ENCODE peak calls at places on chromosomes 2 and 18, in four cellular contexts. V is AG04449, N is stomach, D is IMR-90. H is an unnamed sample.

GRCh38 chr2:35871672-35872071 is 483.9 kb upstream of the CRIM1 start:
- DNase-seq in V (no peak), N (no peak), D (no peak), H (no peak)

GRCh38 chr2:6909431-6910385 is 7.5 kb upstream of the RNF144A start:
- DNase-seq in V (no peak), N (no peak), D (no peak), H (no peak)

GRCh38 chr2:108594982-108595464 is 60.8 kb downstream of the LIMS1 start:
- DNase-seq in V (peak), N (no peak), D (peak), H (no peak)

GRCh38 chr2:199019898-199020507 is 437.7 kb downstream of the SATB2 start:
- DNase-seq in V (no peak), N (no peak), D (peak), H (peak)

GRCh38 chr18:39406941-39407340 is 1841.3 kb upstream of the CELF4 start:
- DNase-seq in V (no peak), N (no peak), D (no peak), H (no peak)

GRCh38 chr2:23541453-23542334 is 156.7 kb downstream of the KLHL29 start:
- DNase-seq in V (no peak), N (no peak), D (no peak), H (no peak)

GRCh38 chr2:129891341-129892320 is 87.8 kb upstream of the RAB6C start:
- DNase-seq in V (no peak), N (peak), D (no peak), H (no peak)

GRCh38 chr2:42061839-42062238 is 14.0 kb downstream of the PKDCC start:
- DNase-seq in V (no peak), N (no peak), D (no peak), H (no peak)

GRCh38 chr2:45591073-45591472 is 20.0 kb downstream of the SRBD1 start:
- DNase-seq in V (no peak), N (no peak), D (peak), H (no peak)

GRCh38 chr2:84732897-84733778 is 147.7 kb downstream of the TRABD2A start:
- DNase-seq in V (no peak), N (no peak), D (no peak), H (no peak)

GRCh38 chr2:235026137-235026536 is 74.3 kb downstream of the SH3BP4 start:
- DNase-seq in V (peak), N (peak), D (peak), H (peak)

GRCh38 chr18:36568487-36568886 is 260.3 kb downstream of the TPGS2 start:
- DNase-seq in V (no peak), N (no peak), D (no peak), H (no peak)

GRCh38 chr2:48633143-48633542 is 15.5 kb downstream of the GTF2A1L start:
- DNase-seq in V (no peak), N (no peak), D (peak), H (no peak)

GRCh38 chr2:128282246-128282975 is 36.3 kb downstream of the HS6ST1 start:
- DNase-seq in V (no peak), N (no peak), D (no peak), H (no peak)

GRCh38 chr18:73365018-73365417 is 497.2 kb upstream of the NETO1 start:
- DNase-seq in V (no peak), N (no peak), D (peak), H (peak)

GRCh38 chr2:240296611-240297552 is 138.6 kb upstream of the GPC1 start:
- DNase-seq in V (no peak), N (peak), D (no peak), H (no peak)

GRCh38 chr2:98473995-98474780 is 29.5 kb downstream of the INPP4A start:
- DNase-seq in V (no peak), N (peak), D (no peak), H (no peak)

GRCh38 chr2:228657807-228658402 is 476.4 kb upstream of the SPHKAP start:
- DNase-seq in V (no peak), N (no peak), D (peak), H (peak)
- TF ChIP-seq CTCF in V (peak), N (peak), D (peak), H (peak)

GRCh38 chr2:238947920-238948710 is 100.2 kb downstream of the TWIST2 start:
- DNase-seq in V (no peak), N (peak), D (peak), H (peak)

GRCh38 chr2:238947243-238947760 is 99.4 kb downstream of the TWIST2 start:
- DNase-seq in V (no peak), N (peak), D (no peak), H (no peak)

GRCh38 chr2:238942941-238943715 is 95.2 kb downstream of the TWIST2 start:
- DNase-seq in V (no peak), N (peak), D (peak), H (no peak)

GRCh38 chr2:238946586-238947242 is 98.8 kb downstream of the TWIST2 start:
- DNase-seq in V (no peak), N (peak), D (no peak), H (no peak)

DNA sequence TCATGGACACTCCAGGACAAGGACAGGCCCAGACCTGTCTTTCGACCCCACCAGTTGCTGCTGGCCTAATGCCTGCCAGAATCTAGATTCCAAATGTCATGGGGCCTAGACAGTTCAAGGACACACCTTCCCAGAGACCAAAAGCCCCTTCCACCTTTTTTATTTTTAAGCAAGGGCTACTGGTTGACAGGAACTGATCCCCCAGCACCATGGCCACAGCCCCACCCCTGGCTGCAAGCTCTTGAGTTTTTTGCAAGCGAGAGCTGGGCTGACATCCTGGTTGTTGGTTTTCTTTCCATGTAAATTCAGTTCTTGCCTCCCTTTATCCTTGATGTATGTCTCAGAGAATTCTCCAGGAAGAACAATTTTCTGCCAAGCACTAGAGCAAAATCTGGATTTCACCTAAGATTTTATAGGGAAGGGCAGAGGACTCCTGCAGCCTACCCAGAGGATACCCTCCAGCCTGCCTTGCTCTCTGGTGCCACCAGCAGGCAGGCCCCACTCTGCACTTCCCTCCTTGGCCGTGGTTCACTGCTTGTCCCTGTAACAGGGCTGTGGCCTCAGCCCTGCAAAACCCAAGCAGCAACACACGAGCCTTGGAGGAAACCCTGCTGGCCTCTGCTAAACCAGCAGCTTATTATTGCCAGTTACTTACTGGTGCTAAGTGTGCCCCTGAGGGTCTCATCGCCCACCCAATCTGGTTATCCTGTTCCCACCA is 97.7 kb downstream of the TWIST2 start:
- DNase-seq in V (no peak), N (peak), D (peak), H (no peak)
- TF ChIP-seq CTCF in V (peak), N (peak), D (peak), H (peak)

DNA sequence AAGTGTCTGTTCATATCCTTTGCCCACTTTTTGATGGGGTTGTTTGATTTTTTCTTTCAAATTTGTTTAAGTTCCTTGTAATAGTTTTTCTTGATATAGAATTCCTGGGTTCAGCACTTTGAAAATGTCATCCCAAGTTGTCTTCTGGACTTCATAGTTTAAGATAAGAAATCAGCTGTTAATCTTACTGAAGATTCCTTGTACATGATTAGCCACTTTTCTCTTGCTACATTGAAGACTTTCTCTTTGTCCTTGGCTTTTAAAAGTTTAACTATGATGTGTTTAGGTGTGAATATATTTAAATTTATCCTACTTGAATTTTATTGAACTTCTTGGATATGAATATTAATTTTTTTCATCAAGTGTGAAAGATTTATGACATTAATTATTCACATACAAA is 387.2 kb upstream of the CWC22 start:
- DNase-seq in V (no peak), N (no peak), D (no peak), H (no peak)
- TF ChIP-seq CTCF in V (no peak), N (no peak), D (no peak), H (no peak)

DNA sequence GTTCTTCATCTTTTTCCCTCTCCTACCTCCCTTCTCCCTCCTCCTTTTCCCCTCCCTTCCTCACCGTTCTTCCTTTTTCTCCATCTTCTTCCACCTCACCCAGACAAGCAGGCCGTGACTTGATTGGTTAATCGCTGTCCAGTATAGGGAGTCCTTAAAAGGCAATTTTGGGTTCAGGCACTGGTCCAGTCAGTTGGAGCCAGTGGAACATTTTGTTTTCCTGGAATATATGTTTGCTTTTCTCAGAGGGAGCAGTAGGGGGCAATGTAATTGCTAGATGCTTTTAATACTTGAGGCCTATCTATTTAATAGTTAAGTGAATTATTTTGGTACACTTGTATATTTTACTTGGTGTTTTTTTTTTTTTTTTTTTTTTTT is 15.0 kb downstream of the ELAC1 start:
- DNase-seq in V (no peak), N (no peak), D (peak), H (no peak)
- TF ChIP-seq CTCF in V (no peak), N (no peak), D (peak), H (peak)

GRCh38 chr2:238260879-238261278 is 21.0 kb upstream of the HES6 start:
- DNase-seq in V (no peak), N (no peak), D (no peak), H (no peak)

GRCh38 chr2:238257786-238258700 is 18.2 kb upstream of the HES6 start:
- DNase-seq in V (no peak), N (no peak), D (no peak), H (no peak)

GRCh38 chr2:238261718-238262375 is 22.0 kb upstream of the HES6 start:
- DNase-seq in V (no peak), N (no peak), D (no peak), H (no peak)

GRCh38 chr2:238256594-238257104 is 16.8 kb upstream of the HES6 start:
- DNase-seq in V (no peak), N (peak), D (peak), H (no peak)

DNA sequence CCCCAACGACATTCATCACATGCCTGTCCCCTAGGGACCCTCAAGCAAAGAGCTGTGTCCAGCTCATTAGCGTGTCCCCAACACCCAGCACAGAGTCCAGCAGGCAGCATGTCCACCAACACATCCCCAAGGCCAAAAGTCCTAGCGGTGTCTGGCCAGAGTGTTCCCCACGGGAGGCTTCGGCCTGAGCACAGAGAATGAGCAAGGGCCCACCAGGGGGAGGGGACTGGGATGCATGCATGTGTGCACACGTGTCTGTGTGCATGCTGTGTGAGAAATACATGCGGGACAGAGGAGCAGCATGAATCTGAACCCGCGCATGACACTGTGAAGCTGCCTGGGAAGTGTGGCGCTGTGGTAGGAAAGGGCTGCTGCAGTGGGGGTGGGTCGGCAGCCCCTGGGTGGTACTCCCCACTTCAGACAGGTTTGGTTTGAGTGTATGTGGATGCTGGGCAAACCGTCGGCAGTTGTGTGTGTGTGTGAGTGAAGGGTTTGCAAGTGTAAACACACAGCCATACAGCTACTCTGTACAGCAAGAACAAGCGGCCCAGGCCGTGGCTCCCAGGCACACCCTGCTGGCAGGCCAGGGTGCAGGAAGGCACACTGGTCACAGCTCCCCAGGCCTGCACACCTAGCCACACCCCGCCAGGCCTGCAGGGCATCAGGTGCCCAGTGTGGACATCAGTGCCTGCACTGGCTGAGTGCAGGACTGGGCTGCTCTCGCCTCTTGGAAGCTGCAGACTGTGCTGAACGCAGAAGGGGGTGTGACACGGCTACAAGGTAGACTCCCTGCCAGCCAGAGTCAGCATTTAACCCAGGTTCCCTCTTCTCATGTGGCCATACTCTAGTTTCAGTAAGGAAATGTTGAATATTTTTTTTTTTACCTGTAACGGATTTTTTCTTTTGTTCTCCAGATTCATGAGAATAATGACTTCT is 19.5 kb upstream of the HES6 start:
- DNase-seq in V (no peak), N (peak), D (no peak), H (no peak)
- TF ChIP-seq CTCF in V (no peak), N (no peak), D (no peak), H (no peak)

GRCh38 chr2:47313728-47314127 is 89.2 kb upstream of the MSH2 start:
- DNase-seq in V (no peak), N (no peak), D (no peak), H (no peak)
- TF ChIP-seq CTCF in V (no peak), N (no peak), D (no peak), H (no peak)